ENCODE peak calls at places on chromosomes 12 and 14, in four cellular contexts. Z, M, G and U are unnamed samples. For H3K4me1, H3K9me3 and H3K27me3, the result is how much of the 10 kb centered on the place peaks cover.

GRCh38 chr14:21467620-21468019 is 9.1 kb downstream of the RAB2B start:
- DNase-seq in Z (no peak), M (peak), G (peak), U (no peak)

GRCh38 chr14:93183596-93184317 is 940 bp downstream of the MOAP1 start:
- DNase-seq in Z (no peak), M (peak), G (no peak), U (no peak)

GRCh38 chr12:64175254-64175945 is 46.7 kb downstream of the KICS2 start:
- DNase-seq in Z (no peak), M (peak), G (no peak), U (no peak)

GRCh38 chr12:74817499-74817898 is 279.9 kb downstream of the ATXN7L3B start:
- DNase-seq in Z (no peak), M (no peak), G (no peak), U (no peak)

GRCh38 chr12:130606245-130606644 is 109.9 kb downstream of the RIMBP2 start:
- DNase-seq in Z (no peak), M (no peak), G (no peak), U (no peak)

GRCh38 chr12:32988982-32989381 is 92.4 kb upstream of the PKP2 start:
- DNase-seq in Z (no peak), M (no peak), G (peak), U (peak)

GRCh38 chr12:13162904-13163303 is 33.6 kb upstream of the EMP1 start:
- DNase-seq in Z (no peak), M (no peak), G (no peak), U (no peak)

GRCh38 chr14:41636492-41637392 is 30.1 kb downstream of the LRFN5 start:
- DNase-seq in Z (no peak), M (peak), G (peak), U (no peak)

GRCh38 chr12:57521475-57522018 is 1.1 kb upstream of the MBD6 start:
- DNase-seq in Z (peak), M (peak), G (no peak), U (peak)

GRCh38 chr12:40515041-40515825 is 177.0 kb upstream of the CNTN1 start:
- DNase-seq in Z (no peak), M (peak), G (no peak), U (no peak)

GRCh38 chr12:120041386-120042231 is 52.6 kb downstream of the BICDL1 start:
- DNase-seq in Z (no peak), M (no peak), G (no peak), U (no peak)

GRCh38 chr12:6180300-6181051 is 19.7 kb upstream of the CD9 start:
- DNase-seq in Z (peak), M (peak), G (peak), U (no peak)

GRCh38 chr14:58912287-58912686 is 274.5 kb downstream of the DACT1 start:
- DNase-seq in Z (no peak), M (no peak), G (no peak), U (no peak)

GRCh38 chr12:57726151-57726883 is 12.2 kb downstream of the AGAP2 start:
- DNase-seq in Z (peak), M (peak), G (peak), U (peak)

GRCh38 chr12:57897296-57897974 is 43.9 kb upstream of the ATP23 start:
- DNase-seq in Z (no peak), M (no peak), G (no peak), U (no peak)

GRCh38 chr12:3821441-3821840 is 51.8 kb downstream of the PARP11 start:
- DNase-seq in Z (no peak), M (no peak), G (no peak), U (no peak)

GRCh38 chr12:29176951-29177350 is 27.9 kb downstream of the FAR2 start:
- DNase-seq in Z (no peak), M (peak), G (no peak), U (no peak)

GRCh38 chr12:113418213-113418879 is 3.8 kb upstream of the SDSL start:
- DNase-seq in Z (peak), M (peak), G (no peak), U (no peak)

GRCh38 chr12:110141389-110141788 is 17.2 kb downstream of the IFT81 start:
- DNase-seq in Z (no peak), M (peak), G (no peak), U (peak)

GRCh38 chr14:61598980-61599379 is 96.3 kb upstream of the HIF1A start:
- DNase-seq in Z (no peak), M (no peak), G (no peak), U (peak)

GRCh38 chr14:93991212-93991611 is 5.9 kb upstream of the CCDC197 start:
- DNase-seq in Z (no peak), M (no peak), G (no peak), U (no peak)

GRCh38 chr12:104792570-104792969 is 165.5 kb downstream of the SLC41A2 start:
- DNase-seq in Z (no peak), M (peak), G (peak), U (peak)

GRCh38 chr12:6827982-6828670 is at the start of gene P3H3:
- DNase-seq in Z (no peak), M (peak), G (no peak), U (peak)

GRCh38 chr12:31685801-31686200 is 26.3 kb downstream of the ETFBKMT start:
- DNase-seq in Z (no peak), M (no peak), G (no peak), U (no peak)

GRCh38 chr14:24398943-24399801 is at the start of gene NYNRIN:
- DNase-seq in Z (peak), M (peak), G (no peak), U (peak)

GRCh38 chr14:94383777-94384176 is 4.6 kb downstream of the SERPINA1 start:
- DNase-seq in Z (no peak), M (no peak), G (no peak), U (no peak)

GRCh38 chr12:32025906-32026305 is 66.7 kb downstream of the RESF1 start:
- DNase-seq in Z (no peak), M (no peak), G (no peak), U (no peak)

GRCh38 chr14:31038521-31039166 is 12.5 kb upstream of the STRN3 start:
- DNase-seq in Z (no peak), M (peak), G (no peak), U (no peak)

GRCh38 chr14:69152181-69152943 is 557 bp downstream of the DCAF5 start:
- DNase-seq in Z (no peak), M (peak), G (peak), U (peak)

GRCh38 chr14:93970967-93971634 is 5.3 kb downstream of the ASB2 start:
- DNase-seq in Z (peak), M (peak), G (no peak), U (no peak)

GRCh38 chr12:93226356-93226755 is 151.4 kb upstream of the NUDT4 start:
- DNase-seq in Z (no peak), M (peak), G (peak), U (no peak)

GRCh38 chr12:118714051-118714460 is 267.3 kb upstream of the SRRM4 start:
- DNase-seq in Z (no peak), M (peak), G (peak), U (no peak)

DNA sequence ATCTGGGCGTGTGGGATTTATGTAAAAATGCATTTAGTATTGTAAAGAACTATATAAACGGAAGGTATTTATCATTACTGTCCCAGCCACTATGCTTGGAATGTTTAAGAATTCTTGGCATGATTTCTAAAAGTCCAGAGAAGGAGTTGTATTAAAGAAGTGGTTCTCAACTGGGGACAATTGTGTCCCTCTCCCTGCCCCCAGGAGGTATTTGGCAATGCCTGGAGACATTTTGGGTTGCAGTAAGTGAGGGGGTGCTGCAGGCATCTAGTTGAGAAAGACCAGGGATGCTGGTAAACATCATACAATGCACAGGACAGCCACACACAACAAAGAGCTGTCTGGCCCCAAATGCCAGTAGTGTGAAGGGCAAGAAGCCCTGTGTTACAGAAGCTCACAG is 7.2 kb downstream of the SLC38A1 start:
- DNase-seq in Z (no peak), M (peak), G (peak), U (no peak)
- H3K4me1 ChIP-seq in Z (under half), M (half or more), G (half or more), U (half or more)

GRCh38 chr14:34170891-34171290 is 220.0 kb upstream of the EGLN3 start:
- DNase-seq in Z (no peak), M (no peak), G (no peak), U (no peak)
- H3K9me3 ChIP-seq in Z (under half), M (under half), G (under half), U (under half)

GRCh38 chr12:132273992-132274334 is 55.4 kb downstream of the GALNT9 start:
- DNase-seq in Z (peak), M (no peak), G (no peak), U (no peak)
- H3K27me3 ChIP-seq in Z (half or more), M (under half), G (under half), U (under half)

GRCh38 chr14:91380610-91381371 is 36.8 kb downstream of the CCDC88C start:
- DNase-seq in Z (peak), M (no peak), G (no peak), U (no peak)
- H3K4me1 ChIP-seq in Z (half or more), M (under half), G (under half), U (under half)

GRCh38 chr14:105400016-105400415 is 1.7 kb downstream of the TEX22 start:
- DNase-seq in Z (no peak), M (no peak), G (no peak), U (no peak)
- H3K9me3 ChIP-seq in Z (under half), M (under half), G (under half), U (under half)

GRCh38 chr12:106769078-106769477 is 5.4 kb upstream of the RIC8B start:
- DNase-seq in Z (no peak), M (peak), G (no peak), U (peak)

GRCh38 chr12:106767206-106767605 is 7.3 kb upstream of the RIC8B start:
- DNase-seq in Z (no peak), M (no peak), G (no peak), U (no peak)

GRCh38 chr12:106769546-106769945 is 4.9 kb upstream of the RIC8B start:
- DNase-seq in Z (no peak), M (peak), G (no peak), U (peak)

GRCh38 chr12:106766393-106766826 is 8.1 kb upstream of the RIC8B start:
- DNase-seq in Z (peak), M (peak), G (no peak), U (peak)

DNA sequence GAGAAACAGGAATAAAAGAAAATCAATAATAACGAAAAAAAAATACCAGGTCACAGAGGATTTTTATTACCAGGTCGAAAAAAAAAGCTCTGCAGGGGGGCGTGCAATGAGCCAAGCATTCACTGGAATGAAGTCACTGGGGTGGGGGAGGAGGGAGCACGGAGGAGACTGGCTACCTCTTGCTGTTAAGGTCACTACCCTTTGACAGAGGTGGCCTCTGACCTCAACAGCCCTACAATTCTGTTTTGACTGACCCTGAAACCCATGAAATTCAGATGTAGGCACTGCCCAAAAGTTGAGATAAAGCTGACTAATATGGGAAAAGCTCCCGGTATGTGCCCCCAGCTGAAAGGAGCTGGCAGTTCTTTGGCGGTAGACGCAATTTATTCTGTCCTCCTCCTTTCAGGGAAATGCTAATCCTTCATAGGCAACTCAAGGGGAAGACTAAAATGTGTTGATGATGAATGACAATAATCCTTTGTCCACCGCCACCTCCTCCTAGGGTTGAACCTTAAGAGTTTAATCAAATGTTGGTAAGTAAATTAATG is 6.5 kb upstream of the RIC8B start:
- DNase-seq in Z (no peak), M (no peak), G (no peak), U (peak)
- H3K27me3 ChIP-seq in Z (under half), M (under half), G (under half), U (under half)

DNA sequence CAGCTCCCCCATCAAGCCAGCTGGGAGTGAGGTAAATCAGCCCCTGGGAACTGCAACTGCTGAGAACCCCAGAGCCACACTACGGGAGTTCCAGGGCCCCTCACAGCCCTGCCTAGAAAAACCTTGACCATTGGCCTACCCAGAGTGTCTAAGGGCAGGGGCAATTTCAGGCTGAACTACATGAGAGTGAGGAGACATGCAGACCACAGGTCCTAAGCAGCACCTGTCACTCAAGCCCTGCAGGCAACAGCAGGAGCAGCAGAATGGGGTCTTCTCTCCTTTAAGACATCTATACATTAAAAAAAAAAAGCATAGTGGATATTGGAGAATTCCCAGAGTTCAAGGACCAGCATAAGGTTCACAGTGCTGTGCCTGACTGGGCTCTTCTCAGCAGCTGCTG is 4.9 kb downstream of the NCKAP5L start:
- DNase-seq in Z (no peak), M (no peak), G (no peak), U (no peak)
- H3K4me1 ChIP-seq in Z (under half), M (under half), G (under half), U (under half)

GRCh38 chr14:56154321-56154720 is 36.1 kb downstream of the PELI2 start:
- DNase-seq in Z (no peak), M (no peak), G (no peak), U (no peak)
- H3K9me3 ChIP-seq in Z (under half), M (under half), G (under half), U (under half)

DNA sequence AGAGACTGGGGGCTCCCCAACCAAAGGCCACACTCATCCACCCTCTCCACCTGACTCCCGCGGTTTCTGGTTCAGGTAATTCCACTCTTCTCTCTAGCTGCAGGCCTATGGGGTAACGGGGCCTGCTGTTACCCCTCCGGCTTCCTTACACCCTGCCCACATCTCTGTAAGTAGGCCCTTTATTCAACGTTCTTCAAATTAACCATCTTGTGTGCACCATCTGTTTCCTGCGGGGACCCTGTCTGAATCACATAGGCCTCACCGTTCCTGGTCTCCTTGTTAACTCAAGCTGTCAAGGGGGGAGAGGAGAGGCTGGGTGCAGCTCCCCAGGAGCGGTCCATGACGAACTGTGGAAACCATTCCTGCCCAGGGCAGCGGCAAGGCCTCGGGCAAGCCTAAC is 9.3 kb upstream of the DLK1 start:
- DNase-seq in Z (no peak), M (no peak), G (no peak), U (no peak)
- H3K27me3 ChIP-seq in Z (under half), M (under half), G (under half), U (under half)

GRCh38 chr14:67814826-67815225 is 1.6 kb downstream of the ZFYVE26 start:
- DNase-seq in Z (no peak), M (peak), G (no peak), U (no peak)

GRCh38 chr14:67815573-67816235 is 686 bp downstream of the ZFYVE26 start:
- DNase-seq in Z (no peak), M (peak), G (peak), U (peak)

GRCh38 chr14:67817750-67818438 is 1.5 kb upstream of the ZFYVE26 start:
- DNase-seq in Z (no peak), M (no peak), G (no peak), U (no peak)

GRCh38 chr14:67819563-67820411 is at the start of gene RAD51B:
- DNase-seq in Z (peak), M (peak), G (peak), U (peak)

DNA sequence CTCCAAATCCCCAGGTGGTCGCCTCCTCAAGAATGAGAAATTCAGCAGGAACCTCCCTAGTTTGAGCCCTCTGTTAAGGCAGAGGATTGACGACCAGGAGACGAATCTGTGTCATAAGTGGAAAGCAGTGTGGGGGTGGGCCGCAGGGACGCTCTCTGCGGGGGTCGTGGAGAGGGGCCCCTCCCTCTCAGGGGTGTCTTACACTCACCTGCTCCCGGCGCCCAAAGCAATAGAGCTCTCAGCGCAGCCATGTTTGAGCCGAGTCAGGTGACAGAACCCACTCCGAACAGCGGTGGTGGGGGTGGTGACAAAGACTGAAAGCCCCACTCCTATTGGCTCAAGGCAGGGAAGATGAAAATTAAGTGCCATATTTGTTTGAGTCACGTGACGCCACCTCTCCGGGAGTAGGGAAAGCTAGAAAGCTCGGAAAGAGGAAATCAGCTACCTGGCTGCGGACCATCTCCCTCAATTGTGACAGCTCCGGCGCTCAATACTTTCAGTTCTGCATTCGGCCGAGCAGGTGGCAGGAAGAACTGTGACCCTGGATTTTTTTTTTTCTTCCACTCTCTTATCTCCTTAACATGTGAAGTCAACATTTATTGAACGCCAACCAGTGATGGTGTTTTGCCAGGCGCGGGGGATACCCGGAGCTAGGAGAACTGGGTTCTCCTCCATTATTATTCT is at the start of gene ZFYVE26:
- DNase-seq in Z (peak), M (peak), G (peak), U (peak)
- H3K4me1 ChIP-seq in Z (under half), M (under half), G (under half), U (under half)